ENCODE peak calls at places on chromosomes 1 and 21, in seven cellular contexts. R, H, U, S, G, L and M are unnamed samples.

GRCh38 chr1:6152882-6153281 is 27.2 kb downstream of the CHD5 start:
- DNase-seq in S (no peak), H (no peak), L (no peak), R (no peak), U (no peak), G (no peak), M (no peak)

GRCh38 chr21:38156200-38156599 is 100.6 kb upstream of the KCNJ15 start:
- DNase-seq in H (no peak), S (no peak), U (no peak), R (no peak), G (no peak), L (no peak), M (no peak)

GRCh38 chr1:155220566-155220965 is 12.1 kb downstream of the MTX1 start:
- DNase-seq in L (no peak), U (no peak), S (no peak), H (no peak), R (peak), G (no peak), M (no peak)

GRCh38 chr1:18618546-18619466 is 11.8 kb upstream of the PAX7 start:
- DNase-seq in R (no peak), S (no peak), H (no peak), G (no peak), L (peak), U (no peak), M (no peak)

GRCh38 chr1:24409535-24409934 is 4.0 kb downstream of the STPG1 start:
- DNase-seq in S (no peak), L (no peak), H (peak), U (no peak), G (no peak), R (no peak), M (no peak)

GRCh38 chr21:36976882-36977651 is 10.6 kb upstream of the HLCS start:
- DNase-seq in L (peak), R (peak), G (no peak), S (no peak), H (peak), U (no peak), M (peak)

GRCh38 chr1:5895446-5896406 is 96.5 kb downstream of the NPHP4 start:
- DNase-seq in S (no peak), G (no peak), U (no peak), H (no peak), R (no peak), L (no peak), M (no peak)

GRCh38 chr1:44645466-44646244 is 28.6 kb downstream of the TMEM53 start:
- DNase-seq in H (no peak), L (no peak), G (no peak), U (no peak), R (peak), S (no peak), M (no peak)

GRCh38 chr1:204888294-204888693 is 17.6 kb downstream of the NFASC start:
- DNase-seq in L (no peak), U (no peak), G (no peak), R (no peak), H (no peak), S (no peak), M (no peak)

GRCh38 chr1:206460846-206461426 is 9.3 kb upstream of the IKBKE start:
- DNase-seq in U (no peak), H (peak), G (no peak), S (no peak), L (no peak), R (no peak), M (no peak)

GRCh38 chr1:9960705-9961562 is 17.7 kb downstream of the NMNAT1 start:
- DNase-seq in R (no peak), S (no peak), L (no peak), H (no peak), G (no peak), U (no peak), M (no peak)

GRCh38 chr1:9835758-9836631 is 12.2 kb upstream of the CLSTN1 start:
- DNase-seq in U (no peak), S (no peak), L (no peak), G (peak), R (peak), H (peak), M (peak)

GRCh38 chr1:81179239-81179638 is 621.5 kb upstream of the ADGRL2 start:
- DNase-seq in G (no peak), R (no peak), S (no peak), L (peak), U (no peak), H (peak), M (no peak)

GRCh38 chr1:101236546-101237228 is at the start of gene S1PR1:
- DNase-seq in L (no peak), R (peak), U (no peak), H (peak), G (no peak), S (peak), M (peak)

GRCh38 chr21:32317726-32318125 is 19.1 kb downstream of the MRAP start:
- DNase-seq in L (no peak), S (no peak), H (no peak), R (no peak), U (no peak), G (no peak), M (no peak)

GRCh38 chr1:209899948-209900347 is 38.1 kb upstream of the SYT14 start:
- DNase-seq in R (no peak), G (no peak), L (peak), U (no peak), S (peak), H (peak), M (no peak)

GRCh38 chr1:154411525-154411924 is 6.4 kb downstream of the IL6R start:
- DNase-seq in G (no peak), S (no peak), H (no peak), U (no peak), L (no peak), R (no peak), M (no peak)

GRCh38 chr1:202600432-202601041 is 109.7 kb downstream of the SYT2 start:
- DNase-seq in H (no peak), R (no peak), U (no peak), S (no peak), G (no peak), L (no peak), M (no peak)

GRCh38 chr1:243217401-243217800 is 37.7 kb downstream of the CEP170 start:
- DNase-seq in R (no peak), L (no peak), G (no peak), H (no peak), U (no peak), S (no peak), M (no peak)

GRCh38 chr1:113320972-113321680 is 69.2 kb upstream of the MAGI3 start:
- DNase-seq in L (no peak), G (no peak), U (no peak), R (no peak), H (no peak), S (no peak), M (no peak)

GRCh38 chr1:6438047-6438525 is 13.5 kb downstream of the ESPN start:
- DNase-seq in R (peak), H (peak), L (no peak), S (peak), U (peak), G (peak), M (peak)

GRCh38 chr1:220336391-220337065 is 64.3 kb upstream of the RAB3GAP2 start:
- DNase-seq in R (no peak), G (no peak), U (no peak), S (no peak), L (no peak), H (no peak), M (no peak)

GRCh38 chr21:27168084-27168483 is 201.2 kb upstream of the ADAMTS5 start:
- DNase-seq in S (no peak), H (no peak), R (no peak), L (no peak), G (no peak), U (no peak), M (no peak)

GRCh38 chr1:91805343-91805801 is 80.6 kb downstream of the TGFBR3 start:
- DNase-seq in G (no peak), L (no peak), S (no peak), U (no peak), R (no peak), H (no peak), M (no peak)

GRCh38 chr21:36839123-36839522 is 127.3 kb downstream of the HLCS start:
- DNase-seq in H (no peak), S (no peak), L (no peak), R (no peak), U (no peak), G (no peak), M (no peak)

GRCh38 chr1:162722036-162722435 is 68.5 kb upstream of the HSD17B7 start:
- DNase-seq in L (no peak), U (no peak), R (no peak), G (no peak), H (no peak), S (no peak), M (no peak)

GRCh38 chr1:234968470-234968869 is 160.2 kb downstream of the TOMM20 start:
- DNase-seq in S (no peak), R (no peak), G (no peak), H (no peak), U (no peak), L (no peak), M (no peak)

GRCh38 chr1:199747984-199748383 is 279.5 kb upstream of the NR5A2 start:
- DNase-seq in H (no peak), R (no peak), S (peak), U (no peak), G (no peak), L (no peak), M (no peak)

GRCh38 chr1:9542425-9542824 is 3.2 kb downstream of the SLC25A33 start:
- DNase-seq in R (peak), U (no peak), G (no peak), H (peak), S (no peak), L (no peak), M (peak)

GRCh38 chr1:235993652-235994051 is 71.2 kb downstream of the NID1 start:
- DNase-seq in G (no peak), R (no peak), H (no peak), S (no peak), L (no peak), U (no peak), M (no peak)
- TF ChIP-seq POLR2AphosphoS5 in G (no peak), R (no peak), H (no peak), S (no peak), L (no peak), U (no peak), M (no peak)

GRCh38 chr1:160419150-160419837 is 18.9 kb downstream of the VANGL2 start:
- DNase-seq in L (no peak), R (no peak), G (no peak), U (no peak), H (no peak), S (no peak), M (no peak)
- TF ChIP-seq POLR2AphosphoS5 in L (no peak), R (no peak), G (no peak), U (no peak), H (no peak), S (no peak), M (no peak)

GRCh38 chr1:158732524-158732923 is 12.0 kb upstream of the OR6K3 start:
- DNase-seq in R (no peak), S (no peak), L (no peak), U (no peak), H (no peak), G (no peak), M (no peak)
- TF ChIP-seq POLR2AphosphoS5 in R (no peak), S (no peak), L (no peak), U (no peak), H (no peak), G (no peak), M (no peak)

DNA sequence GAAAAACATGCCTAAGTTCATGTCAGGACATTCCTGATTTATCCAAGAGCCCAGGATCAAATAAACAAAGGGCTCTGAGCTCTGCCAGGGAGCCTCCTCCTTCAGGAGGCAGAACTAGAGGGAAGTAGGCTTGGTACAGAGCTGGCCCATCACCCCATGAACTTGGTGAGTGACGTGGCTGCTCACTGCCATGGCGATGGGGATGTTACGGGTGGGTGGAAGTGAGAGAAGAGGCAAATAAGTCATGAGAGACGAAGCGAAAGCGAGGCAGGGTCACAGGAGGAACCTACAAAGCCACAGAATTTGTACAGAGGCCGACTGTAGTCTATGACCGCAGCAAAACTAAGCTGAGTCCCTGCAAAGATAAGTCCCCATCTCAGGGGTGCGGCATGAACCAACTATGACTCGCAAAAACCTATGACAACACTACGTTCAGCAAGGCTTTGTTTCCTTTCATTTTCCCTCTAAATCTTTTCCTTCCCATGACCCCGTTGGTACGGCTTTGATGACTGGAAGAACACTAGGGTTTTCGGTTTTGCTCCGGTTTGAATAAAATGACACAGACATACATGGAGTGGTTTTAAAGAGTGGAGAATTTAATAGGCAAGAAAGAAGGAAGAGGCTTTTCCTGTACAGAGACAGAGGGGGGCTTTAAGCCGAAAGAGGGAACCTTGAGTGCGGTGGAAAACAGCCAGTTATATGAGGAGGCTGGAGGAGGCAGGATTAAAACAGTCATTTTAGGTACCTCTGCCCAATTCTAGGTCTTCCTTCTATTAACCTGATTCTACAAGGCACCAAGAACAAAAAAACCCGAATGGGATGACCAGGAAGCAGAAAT is 74.1 kb downstream of the CD46 start:
- DNase-seq in U (peak), R (peak), G (peak), H (peak), S (no peak), L (no peak), M (no peak)
- TF ChIP-seq POLR2AphosphoS5 in U (peak), R (peak), G (peak), H (peak), S (no peak), L (no peak), M (no peak)

DNA sequence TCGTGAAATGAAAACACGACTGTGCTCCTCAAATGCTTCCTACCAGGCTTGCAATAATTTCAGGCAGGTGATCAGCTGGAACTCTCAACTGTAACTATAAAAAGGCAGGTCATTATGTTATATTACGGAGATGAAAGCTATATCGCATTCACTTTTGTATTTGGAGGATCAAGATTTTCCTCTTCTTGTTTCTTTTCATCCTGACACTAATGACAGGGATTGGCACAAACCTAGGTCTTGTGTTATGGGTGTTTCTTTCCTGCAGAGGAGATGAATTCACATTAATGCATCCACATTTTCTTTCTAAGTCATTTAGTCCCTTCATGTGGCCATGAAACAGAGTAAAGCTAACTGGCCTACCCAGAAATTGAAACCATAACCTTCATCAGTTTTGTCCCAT is 57.3 kb downstream of the SAMSN1 start:
- DNase-seq in U (no peak), L (no peak), S (no peak), H (no peak), G (no peak), R (no peak), M (no peak)
- TF ChIP-seq POLR2AphosphoS5 in U (no peak), L (no peak), S (no peak), H (no peak), G (no peak), R (no peak), M (no peak)

GRCh38 chr1:193463518-193463917 is 277.1 kb upstream of the B3GALT2 start:
- DNase-seq in R (no peak), L (no peak), U (no peak), G (no peak), S (no peak), H (no peak), M (no peak)
- TF ChIP-seq POLR2AphosphoS5 in R (no peak), L (no peak), U (no peak), G (no peak), S (no peak), H (no peak), M (no peak)

DNA sequence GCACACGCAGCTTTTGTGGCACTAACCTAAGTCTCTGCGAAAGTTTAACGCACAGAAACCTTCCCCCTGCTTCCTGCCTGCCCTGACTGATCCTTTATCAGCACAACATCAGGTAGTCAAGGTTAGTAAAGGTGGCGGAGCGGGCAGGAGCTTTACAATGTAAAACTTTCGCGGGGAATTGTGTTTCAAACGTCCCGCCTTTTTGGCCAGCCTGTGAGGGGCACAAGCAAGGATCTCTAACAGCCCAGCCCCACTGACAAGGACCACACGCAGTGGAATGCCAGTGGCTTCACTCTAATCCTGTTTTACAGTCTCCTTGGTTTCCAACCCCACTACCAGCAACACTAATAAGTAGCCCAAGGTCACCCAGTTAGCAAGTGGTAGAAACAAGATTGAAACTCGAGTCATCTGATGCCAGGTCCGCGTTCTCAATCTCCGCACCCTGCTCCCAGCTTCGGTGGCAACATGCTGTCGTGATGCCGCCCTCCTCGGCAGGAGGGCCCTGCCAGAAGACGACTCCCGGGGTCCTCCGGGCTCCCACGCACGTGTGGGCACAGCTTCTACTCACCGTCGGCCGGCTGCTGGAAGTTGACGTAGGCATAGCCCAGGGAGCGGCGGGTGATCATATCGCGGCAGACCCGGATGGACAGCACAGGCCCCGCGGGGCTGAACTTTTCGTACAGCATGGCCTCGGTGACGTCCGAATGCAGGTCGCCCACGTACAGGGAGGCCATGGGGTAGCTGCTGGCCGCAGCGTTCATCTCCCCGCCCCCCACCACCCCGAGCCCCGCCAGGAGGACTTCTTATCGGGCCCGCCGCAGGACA is 1.2 kb downstream of the PABPC4 start:
- DNase-seq in S (no peak), R (peak), U (peak), L (no peak), G (peak), H (peak), M (peak)
- TF ChIP-seq POLR2AphosphoS5 in S (no peak), R (peak), U (no peak), L (no peak), G (no peak), H (no peak), M (no peak)

DNA sequence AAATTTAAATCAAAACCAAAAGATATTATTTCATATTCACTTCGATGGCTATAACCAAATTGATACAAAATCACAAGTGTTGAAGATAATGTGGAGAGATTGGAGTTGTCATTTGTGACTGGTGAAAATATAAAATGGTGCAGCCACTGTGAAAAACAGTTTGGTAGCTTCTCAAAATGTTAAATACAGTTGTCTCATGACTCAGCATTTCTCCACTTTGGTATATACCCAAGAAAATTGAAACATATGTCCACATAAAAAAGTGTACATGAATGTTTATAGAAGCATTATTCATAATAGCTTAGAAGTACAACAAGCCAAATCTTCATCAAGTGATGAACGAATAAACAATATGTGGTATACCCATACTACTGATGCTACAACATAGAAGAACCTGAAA is 318.5 kb downstream of the BRINP3 start:
- DNase-seq in S (no peak), R (no peak), G (no peak), H (no peak), L (no peak), U (no peak), M (no peak)
- TF ChIP-seq POLR2AphosphoS5 in S (no peak), R (no peak), G (no peak), H (no peak), L (no peak), U (no peak), M (no peak)